ENCODE peak calls at places on chromosomes 2 and 18, in seven cellular contexts. I is astrocyte of the spinal cord; X is activated CD4-positive, alpha-beta T cell treated with anti-CD3 and anti-CD28 coated beads, Interleukin-2, amount 50 U/mL, for 1 hour; A is NCI-H2081; H is amniotic stem cell; F is right lobe of liver; E is naive thymus-derived CD8-positive, alpha-beta T cell. P is an unnamed sample.

GRCh38 chr2:64837925-64838641 is 151.1 kb upstream of the SLC1A4 start:
- DNase-seq in I (no peak), X (no peak), A (no peak), H (no peak), F (no peak), E (no peak), P (no peak)

GRCh38 chr2:216664593-216665034 is 30.7 kb downstream of the IGFBP5 start:
- DNase-seq in I (no peak), X (no peak), A (no peak), H (no peak), F (no peak), E (no peak), P (no peak)

GRCh38 chr2:1817256-1818127 is 73.2 kb upstream of the PXDN start:
- DNase-seq in I (peak), X (peak), A (peak), H (peak), F (peak), E (peak), P (peak)

GRCh38 chr2:119512946-119513345 is 11.3 kb downstream of the SCTR start:
- DNase-seq in I (no peak), X (no peak), A (no peak), H (no peak), F (no peak), E (no peak), P (no peak)

GRCh38 chr2:59654753-59655152 is 898.7 kb downstream of the BCL11A start:
- DNase-seq in I (no peak), X (no peak), A (no peak), H (no peak), F (no peak), E (no peak), P (no peak)

GRCh38 chr2:20299113-20299512 is 51.5 kb downstream of the PUM2 start:
- DNase-seq in I (no peak), X (no peak), A (no peak), H (no peak), F (no peak), E (no peak), P (no peak)

GRCh38 chr2:172931256-172931894 is 144.3 kb upstream of the MAP3K20 start:
- DNase-seq in I (peak), X (no peak), A (no peak), H (no peak), F (no peak), E (no peak), P (no peak)

GRCh38 chr2:8976419-8976818 is 27.1 kb downstream of the MBOAT2 start:
- DNase-seq in I (no peak), X (no peak), A (no peak), H (no peak), F (no peak), E (no peak), P (no peak)

GRCh38 chr2:142629193-142629592 is 248.3 kb upstream of the KYNU start:
- DNase-seq in I (no peak), X (no peak), A (no peak), H (no peak), F (no peak), E (no peak), P (no peak)

GRCh38 chr2:2870106-2870505 is 507.5 kb downstream of the EIPR1 start:
- DNase-seq in I (no peak), X (no peak), A (no peak), H (no peak), F (no peak), E (no peak), P (no peak)

GRCh38 chr2:72864500-72864899 is 22.7 kb upstream of the SPR start:
- DNase-seq in I (peak), X (no peak), A (no peak), H (peak), F (no peak), E (no peak), P (no peak)

GRCh38 chr2:101113441-101114267 is 37.5 kb downstream of the TBC1D8 start:
- DNase-seq in I (peak), X (no peak), A (peak), H (no peak), F (no peak), E (no peak), P (no peak)

GRCh38 chr2:75324141-75324540 is 124.8 kb upstream of the TACR1 start:
- DNase-seq in I (no peak), X (no peak), A (no peak), H (no peak), F (no peak), E (no peak), P (no peak)

GRCh38 chr2:202555354-202555753 is 79.4 kb upstream of the FAM117B start:
- DNase-seq in I (no peak), X (no peak), A (no peak), H (no peak), F (no peak), E (no peak), P (no peak)

GRCh38 chr2:233798335-233799086 is 20.4 kb downstream of the MROH2A start:
- DNase-seq in I (no peak), X (no peak), A (no peak), H (no peak), F (no peak), E (no peak), P (no peak)

GRCh38 chr2:8679827-8680731 is 1.8 kb upstream of the ID2 start:
- DNase-seq in I (peak), X (no peak), A (peak), H (no peak), F (peak), E (no peak), P (no peak)

GRCh38 chr2:172280820-172281454 is 146.4 kb upstream of the ITGA6 start:
- DNase-seq in I (no peak), X (no peak), A (peak), H (no peak), F (no peak), E (no peak), P (no peak)

GRCh38 chr18:74804677-74805076 is 207.0 kb downstream of the ZNF407 start:
- DNase-seq in I (no peak), X (no peak), A (peak), H (no peak), F (no peak), E (no peak), P (no peak)

GRCh38 chr2:211127501-211127900 is 571.1 kb downstream of the CPS1 start:
- DNase-seq in I (no peak), X (no peak), A (no peak), H (no peak), F (no peak), E (no peak), P (no peak)

GRCh38 chr2:217105733-217106649 is 246.1 kb upstream of the TNP1 start:
- DNase-seq in I (peak), X (no peak), A (no peak), H (peak), F (no peak), E (no peak), P (no peak)

GRCh38 chr2:44543773-44544725 is 182.3 kb downstream of the CAMKMT start:
- DNase-seq in I (peak), X (no peak), A (peak), H (peak), F (no peak), E (no peak), P (no peak)

GRCh38 chr2:231162036-231162345 is 36.4 kb upstream of the ARMC9 start:
- DNase-seq in I (peak), X (no peak), A (no peak), H (peak), F (no peak), E (no peak), P (no peak)

GRCh38 chr2:160269365-160269764 is 69.3 kb upstream of the ITGB6 start:
- DNase-seq in I (no peak), X (no peak), A (no peak), H (no peak), F (no peak), E (no peak), P (no peak)

GRCh38 chr2:163528640-163529217 is 207.1 kb downstream of the FIGN start:
- DNase-seq in I (no peak), X (no peak), A (no peak), H (no peak), F (no peak), E (no peak), P (no peak)

GRCh38 chr2:214542866-214543265 is 132.0 kb downstream of the VWC2L start:
- DNase-seq in I (peak), X (no peak), A (no peak), H (no peak), F (no peak), E (no peak), P (no peak)

GRCh38 chr2:233424028-233424951 is 70.0 kb downstream of the DGKD start:
- DNase-seq in I (no peak), X (no peak), A (no peak), H (no peak), F (no peak), E (no peak), P (no peak)

GRCh38 chr18:75546964-75547363 is 119.5 kb upstream of the SMIM21 start:
- DNase-seq in I (no peak), X (no peak), A (no peak), H (no peak), F (no peak), E (no peak), P (no peak)

GRCh38 chr2:69779258-69779989 is 37.5 kb downstream of the ANXA4 start:
- DNase-seq in I (no peak), X (no peak), A (no peak), H (no peak), F (no peak), E (no peak), P (no peak)

GRCh38 chr2:134500211-134500935 is 218.4 kb downstream of the TMEM163 start:
- DNase-seq in I (no peak), X (no peak), A (no peak), H (no peak), F (no peak), E (no peak), P (no peak)

GRCh38 chr18:65415167-65415566 is 335.6 kb upstream of the CDH7 start:
- DNase-seq in I (peak), X (no peak), A (no peak), H (no peak), F (no peak), E (no peak), P (no peak)

GRCh38 chr2:129518937-129519336 is 460.5 kb upstream of the RAB6C start:
- DNase-seq in I (no peak), X (no peak), A (no peak), H (no peak), F (no peak), E (no peak), P (no peak)

GRCh38 chr2:43379494-43379893 is 153.1 kb upstream of the ZFP36L2 start:
- DNase-seq in I (no peak), X (no peak), A (no peak), H (no peak), F (no peak), E (no peak), P (no peak)